ENCODE peak calls at places on chromosome 21, in five cellular contexts. H, O, Q, F and L are unnamed samples.

GRCh38 chr21:19987671-19988070 is 1010.5 kb upstream of the NCAM2 start:
- DNase-seq in H (no peak), O (no peak), Q (no peak), F (no peak), L (no peak)

GRCh38 chr21:39660596-39660995 is 47.9 kb downstream of the B3GALT5 start:
- DNase-seq in H (peak), O (no peak), Q (peak), F (no peak), L (peak)

GRCh38 chr21:43352568-43353281 is 74.2 kb downstream of the SIK1 start:
- DNase-seq in H (no peak), O (no peak), Q (no peak), F (peak), L (no peak)

GRCh38 chr21:44916965-44917364 is 3.7 kb downstream of the ITGB2 start:
- DNase-seq in H (no peak), O (no peak), Q (no peak), F (no peak), L (no peak)

GRCh38 chr21:45468051-45468970 is 63.3 kb downstream of the COL18A1 start:
- DNase-seq in H (no peak), O (no peak), Q (no peak), F (no peak), L (no peak)

GRCh38 chr21:36470294-36470693 is 9.6 kb downstream of the CLDN14 start:
- DNase-seq in H (no peak), O (no peak), Q (no peak), F (no peak), L (no peak)

GRCh38 chr21:32445101-32445500 is 32.6 kb downstream of the EVA1C start:
- DNase-seq in H (no peak), O (no peak), Q (no peak), F (no peak), L (no peak)

GRCh38 chr21:31630062-31630711 is 29.3 kb upstream of the SOD1 start:
- DNase-seq in H (peak), O (no peak), Q (peak), F (no peak), L (peak)

GRCh38 chr21:17818158-17819113 is 720 bp downstream of the C21orf91 start:
- DNase-seq in H (peak), O (peak), Q (peak), F (peak), L (no peak)

GRCh38 chr21:43191521-43191920 is 22.7 kb downstream of the CRYAA start:
- DNase-seq in H (no peak), O (no peak), Q (peak), F (no peak), L (no peak)

GRCh38 chr21:16768096-16768495 is 744.7 kb upstream of the CXADR start:
- DNase-seq in H (no peak), O (no peak), Q (no peak), F (no peak), L (no peak)

GRCh38 chr21:15826147-15826780 is 96.5 kb downstream of the USP25 start:
- DNase-seq in H (no peak), O (no peak), Q (no peak), F (peak), L (peak)

GRCh38 chr21:16751705-16752104 is 761.1 kb upstream of the CXADR start:
- DNase-seq in H (no peak), O (no peak), Q (no peak), F (no peak), L (no peak)

GRCh38 chr21:39595465-39595864 is 17.3 kb upstream of the B3GALT5 start:
- DNase-seq in H (no peak), O (no peak), Q (no peak), F (no peak), L (no peak)

GRCh38 chr21:36835383-36835795 is 131.1 kb downstream of the HLCS start:
- DNase-seq in H (no peak), O (no peak), Q (no peak), F (no peak), L (no peak)

GRCh38 chr21:43361493-43362296 is 65.2 kb downstream of the SIK1 start:
- DNase-seq in H (peak), O (no peak), Q (peak), F (peak), L (peak)

GRCh38 chr21:43903451-43904091 is 38.5 kb downstream of the AGPAT3 start:
- DNase-seq in H (no peak), O (no peak), Q (peak), F (no peak), L (no peak)

GRCh38 chr21:16169102-16169511 is 439.3 kb downstream of the USP25 start:
- DNase-seq in H (no peak), O (no peak), Q (no peak), F (no peak), L (no peak)

GRCh38 chr21:14058566-14058965 is 152.2 kb downstream of the LIPI start:
- DNase-seq in H (no peak), O (no peak), Q (no peak), F (no peak), L (no peak)

GRCh38 chr21:32021319-32022027 is 148.7 kb downstream of the HUNK start:
- DNase-seq in H (no peak), O (peak), Q (no peak), F (no peak), L (no peak)

GRCh38 chr21:18373631-18374030 is 30.0 kb downstream of the TMPRSS15 start:
- DNase-seq in H (peak), O (no peak), Q (no peak), F (no peak), L (no peak)

GRCh38 chr21:23160914-23161313 is 2162.7 kb downstream of the NCAM2 start:
- DNase-seq in H (no peak), O (no peak), Q (no peak), F (no peak), L (no peak)

GRCh38 chr21:22374218-22374969 is 1376.2 kb downstream of the NCAM2 start:
- DNase-seq in H (no peak), O (no peak), Q (no peak), F (no peak), L (no peak)

DNA sequence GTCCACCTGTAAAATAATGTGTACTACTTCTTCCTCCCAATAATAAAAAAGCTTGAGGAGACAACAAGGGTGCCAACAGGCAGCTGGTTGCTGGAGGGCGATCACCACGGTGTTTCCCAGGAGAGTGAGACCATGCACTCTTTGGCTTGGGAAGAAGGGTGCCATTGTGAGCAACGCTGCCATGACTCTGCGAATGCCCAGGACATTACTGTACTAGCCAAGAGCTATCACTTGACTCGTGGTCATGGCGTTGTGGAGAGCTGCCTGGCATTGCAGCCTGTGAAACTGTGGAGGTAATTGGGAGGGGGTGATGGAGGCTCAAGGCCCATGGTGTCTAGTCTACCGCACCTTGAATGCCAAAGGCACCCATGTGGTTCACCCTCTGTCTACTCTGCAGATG is 14.6 kb upstream of the PRMT2 start:
- DNase-seq in H (no peak), O (no peak), Q (no peak), F (no peak), L (no peak)
- H3K27ac ChIP-seq in H (no peak), O (peak), Q (no peak), F (no peak), L (no peak)

GRCh38 chr21:34360488-34361241 is 3.1 kb upstream of the KCNE2 start:
- DNase-seq in H (no peak), O (no peak), Q (peak), F (peak), L (no peak)

GRCh38 chr21:34357889-34358288 is 5.9 kb upstream of the KCNE2 start:
- DNase-seq in H (no peak), O (no peak), Q (no peak), F (no peak), L (no peak)

GRCh38 chr21:34362136-34362444 is 1.7 kb upstream of the KCNE2 start:
- DNase-seq in H (no peak), O (no peak), Q (no peak), F (no peak), L (no peak)

GRCh38 chr21:34355570-34355969 is 8.2 kb upstream of the KCNE2 start:
- DNase-seq in H (no peak), O (no peak), Q (no peak), F (no peak), L (no peak)

GRCh38 chr21:34358866-34359265 is 4.9 kb upstream of the KCNE2 start:
- DNase-seq in H (no peak), O (no peak), Q (no peak), F (no peak), L (no peak)
- H3K27ac ChIP-seq in H (no peak), O (no peak), Q (no peak), F (no peak), L (no peak)

GRCh38 chr21:41737656-41738324 is 29.1 kb downstream of the RIPK4 start:
- DNase-seq in H (no peak), O (no peak), Q (no peak), F (no peak), L (no peak)
- H3K27ac ChIP-seq in H (no peak), O (no peak), Q (no peak), F (no peak), L (no peak)

GRCh38 chr21:41208946-41209345 is 41.0 kb downstream of the BACE2 start:
- DNase-seq in H (no peak), O (no peak), Q (no peak), F (no peak), L (no peak)
- H3K27ac ChIP-seq in H (no peak), O (no peak), Q (no peak), F (no peak), L (no peak)

DNA sequence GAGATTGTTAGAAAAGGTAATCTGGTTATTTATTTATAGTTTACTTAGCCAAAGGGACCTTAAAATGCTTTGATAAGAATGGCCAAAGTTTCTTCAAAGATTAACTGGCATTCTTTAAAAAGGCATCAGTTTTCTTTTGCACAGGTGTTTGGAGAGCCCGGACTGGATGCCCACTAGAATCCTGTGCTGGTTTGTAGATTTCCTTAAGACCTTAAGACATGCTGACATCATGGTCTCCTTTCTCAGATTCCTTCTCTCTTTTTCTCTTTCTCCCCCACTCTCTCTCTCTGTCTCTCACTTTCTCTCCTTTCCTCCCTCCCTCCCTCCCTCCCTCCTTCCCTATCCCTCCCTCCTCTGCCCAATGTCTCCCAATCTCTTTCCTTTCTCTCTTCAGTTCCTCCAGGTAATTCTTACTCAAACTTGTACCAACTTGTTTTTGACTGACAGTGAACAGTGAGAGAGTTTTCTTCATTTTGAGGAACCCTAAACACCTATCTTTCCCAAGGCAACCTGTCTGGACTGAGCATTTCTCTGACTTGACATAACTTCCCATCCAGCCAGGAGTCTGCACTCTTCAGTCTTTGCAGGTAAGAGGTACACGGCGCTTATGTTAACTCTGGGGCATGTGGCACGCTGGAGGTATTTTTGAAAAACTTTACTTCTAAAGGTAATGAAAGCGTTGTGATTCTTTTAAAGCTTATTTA is at the start of gene KCNJ15:
- DNase-seq in H (no peak), O (no peak), Q (no peak), F (no peak), L (no peak)
- H3K27ac ChIP-seq in H (no peak), O (no peak), Q (no peak), F (no peak), L (peak)

GRCh38 chr21:29568020-29568419 is 269.3 kb downstream of the BACH1 start:
- DNase-seq in H (no peak), O (no peak), Q (no peak), F (no peak), L (no peak)

GRCh38 chr21:29571949-29572348 is 273.2 kb downstream of the BACH1 start:
- DNase-seq in H (no peak), O (no peak), Q (no peak), F (no peak), L (no peak)
- H3K27ac ChIP-seq in H (no peak), O (no peak), Q (no peak), F (no peak), L (no peak)

DNA sequence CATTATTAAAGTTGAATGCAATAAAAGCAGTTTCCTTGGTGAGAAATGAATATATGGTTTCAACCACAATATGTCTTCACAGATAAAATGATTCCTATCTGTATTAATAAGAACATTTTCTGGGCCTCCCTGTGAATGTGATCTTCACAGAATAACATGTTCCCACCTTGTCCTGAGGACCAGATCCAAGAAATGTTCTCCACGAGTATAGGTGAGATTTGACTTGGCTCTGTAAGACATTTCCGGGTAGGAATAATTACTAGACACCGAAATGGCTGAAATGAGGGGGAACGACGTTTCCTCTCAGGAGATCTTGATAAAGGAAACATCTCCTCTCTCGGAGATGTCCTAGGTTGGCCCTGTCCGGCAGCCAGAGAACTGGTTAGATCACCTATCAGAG is 61.4 kb downstream of the CLIC6 start:
- DNase-seq in H (no peak), O (no peak), Q (no peak), F (no peak), L (no peak)
- H3K27ac ChIP-seq in H (no peak), O (no peak), Q (no peak), F (no peak), L (peak)